ENCODE peak calls at places on chromosomes 1 and 21, in eight cellular contexts. O is Caki2, G is neural crest cell, C is T47D, V is NCI-H2171 treated with DMSO at 0.1 percent for 48 hours, Y is NCI-H774, Z is ELR, F is activated T-cell treated with anti-CD3 and anti-CD28 coated beads for 24 hours. R is an unnamed sample.
A peak's percentile ranks its signal among the peaks of the same experiment; 100 is the strongest.

GRCh38 chr1:234645474-234645953 is 35.5 kb upstream of the IRF2BP2 start:
- DNase-seq in O (no peak), G (no peak), C (no peak), V (no peak), Y (no peak), Z (no peak), F (no peak), R (no peak)

GRCh38 chr1:245441699-245442098 is 286.9 kb downstream of the KIF26B start:
- DNase-seq in O (no peak), G (no peak), C (no peak), V (peak; percentile 74), Y (no peak), Z (no peak), F (no peak), R (no peak)

GRCh38 chr1:6218380-6218779 is 12.5 kb downstream of the RNF207 start:
- DNase-seq in O (no peak), G (no peak), C (no peak), V (no peak), Y (no peak), Z (no peak), F (no peak), R (no peak)

GRCh38 chr1:235831148-235831547 is 35.6 kb downstream of the LYST start:
- DNase-seq in O (peak; percentile 16), G (no peak), C (no peak), V (no peak), Y (no peak), Z (peak; percentile 45), F (no peak), R (no peak)

GRCh38 chr1:202291961-202292712 is 49.6 kb downstream of the UBE2T start:
- DNase-seq in O (peak; percentile 10), G (no peak), C (no peak), V (peak; percentile 44), Y (no peak), Z (peak; percentile 86), F (no peak), R (peak; percentile 96)

GRCh38 chr1:161309868-161310267 is at the start of gene MPZ:
- DNase-seq in O (no peak), G (peak; percentile 5), C (no peak), V (no peak), Y (no peak), Z (no peak), F (no peak), R (no peak)

GRCh38 chr21:34135330-34135729 is 62.0 kb downstream of the MRPS6 start:
- DNase-seq in O (no peak), G (no peak), C (no peak), V (no peak), Y (no peak), Z (no peak), F (no peak), R (no peak)

GRCh38 chr1:154962238-154962678 is 676 bp upstream of the PYGO2 start:
- DNase-seq in O (no peak), G (no peak), C (no peak), V (peak; percentile 46), Y (no peak), Z (peak; percentile 56), F (no peak), R (peak; percentile 59)

GRCh38 chr1:29455781-29456180 is 219.5 kb downstream of the PTPRU start:
- DNase-seq in O (no peak), G (no peak), C (no peak), V (no peak), Y (no peak), Z (no peak), F (no peak), R (no peak)

R was measured in NCI-H82.